ENCODE peak calls at places on chromosomes 3 and 15, in nine cellular contexts. One of them, this sample, is unnamed.
A peak's percentile ranks its signal among the peaks of the same experiment; 100 is the strongest.

GRCh38 chr15:56918907-56919707 is 663 bp downstream of the TCF12 start:
- DNase-seq in OCI-LY7: peak; percentile 78
- DNase-seq in fibroblast of lung: peak; percentile 63
- DNase-seq in neural progenitor cell: peak; percentile 87
- DNase-seq in SJSA1: peak; percentile 75
- DNase-seq in left ventricle myocardium inferior: peak; percentile 41
- DNase-seq in mesendoderm: peak; percentile 80
- DNase-seq in brain microvascular endothelial cell: peak; percentile 51
- DNase-seq in tibial artery: peak; percentile 72
- DNase-seq in this sample: no peak

GRCh38 chr15:70127288-70127746 is 29.6 kb upstream of the TLE3 start:
- DNase-seq in OCI-LY7: no peak
- DNase-seq in fibroblast of lung: no peak
- DNase-seq in neural progenitor cell: no peak
- DNase-seq in mesendoderm: no peak
- DNase-seq in left ventricle myocardium inferior: peak; percentile 55
- DNase-seq in SJSA1: peak; percentile 59
- DNase-seq in tibial artery: no peak
- DNase-seq in brain microvascular endothelial cell: no peak
- DNase-seq in this sample: no peak

GRCh38 chr3:81769271-81769670 is 7.8 kb upstream of the GBE1 start:
- DNase-seq in neural progenitor cell: no peak
- DNase-seq in OCI-LY7: no peak
- DNase-seq in SJSA1: no peak
- DNase-seq in mesendoderm: no peak
- DNase-seq in left ventricle myocardium inferior: no peak
- DNase-seq in fibroblast of lung: no peak
- DNase-seq in brain microvascular endothelial cell: peak; percentile 20
- DNase-seq in tibial artery: no peak
- DNase-seq in this sample: no peak

GRCh38 chr3:183298708-183299153 is 45.7 kb downstream of the B3GNT5 start:
- DNase-seq in mesendoderm: peak; percentile 84
- DNase-seq in OCI-LY7: no peak
- DNase-seq in fibroblast of lung: peak; percentile 99
- DNase-seq in neural progenitor cell: peak; percentile 15
- DNase-seq in brain microvascular endothelial cell: peak; percentile 95
- DNase-seq in SJSA1: peak; percentile 83
- DNase-seq in tibial artery: peak; percentile 72
- DNase-seq in left ventricle myocardium inferior: peak; percentile 60
- DNase-seq in this sample: peak; percentile 84

GRCh38 chr3:50160561-50160983 is 5.4 kb downstream of the SEMA3F start:
- DNase-seq in tibial artery: no peak
- DNase-seq in OCI-LY7: no peak
- DNase-seq in neural progenitor cell: peak; percentile 54
- DNase-seq in left ventricle myocardium inferior: peak; percentile 54
- DNase-seq in SJSA1: no peak
- DNase-seq in brain microvascular endothelial cell: no peak
- DNase-seq in mesendoderm: peak; percentile 87
- DNase-seq in fibroblast of lung: peak; percentile 62
- DNase-seq in this sample: no peak

GRCh38 chr3:192915306-192915705 is 2.4 kb downstream of the MB21D2 start:
- DNase-seq in OCI-LY7: peak; percentile 3
- DNase-seq in left ventricle myocardium inferior: no peak
- DNase-seq in fibroblast of lung: peak; percentile 55
- DNase-seq in SJSA1: no peak
- DNase-seq in neural progenitor cell: peak; percentile 81
- DNase-seq in brain microvascular endothelial cell: peak; percentile 53
- DNase-seq in mesendoderm: peak; percentile 89
- DNase-seq in tibial artery: no peak
- DNase-seq in this sample: no peak

GRCh38 chr3:157368171-157368570 is 68.5 kb upstream of the PTX3 start:
- DNase-seq in SJSA1: no peak
- DNase-seq in left ventricle myocardium inferior: no peak
- DNase-seq in neural progenitor cell: no peak
- DNase-seq in OCI-LY7: no peak
- DNase-seq in tibial artery: no peak
- DNase-seq in brain microvascular endothelial cell: no peak
- DNase-seq in fibroblast of lung: no peak
- DNase-seq in mesendoderm: peak; percentile 25
- DNase-seq in this sample: no peak

GRCh38 chr3:60600848-60601247 is 650.4 kb downstream of the FHIT start:
- DNase-seq in neural progenitor cell: no peak
- DNase-seq in fibroblast of lung: no peak
- DNase-seq in OCI-LY7: no peak
- DNase-seq in left ventricle myocardium inferior: no peak
- DNase-seq in SJSA1: no peak
- DNase-seq in mesendoderm: no peak
- DNase-seq in tibial artery: no peak
- DNase-seq in brain microvascular endothelial cell: no peak
- DNase-seq in this sample: no peak

GRCh38 chr3:139762307-139762706 is 84.5 kb upstream of the NMNAT3 start:
- DNase-seq in fibroblast of lung: no peak
- DNase-seq in neural progenitor cell: peak; percentile 6
- DNase-seq in tibial artery: no peak
- DNase-seq in mesendoderm: no peak
- DNase-seq in brain microvascular endothelial cell: no peak
- DNase-seq in SJSA1: no peak
- DNase-seq in left ventricle myocardium inferior: no peak
- DNase-seq in OCI-LY7: no peak
- DNase-seq in this sample: no peak

GRCh38 chr3:37742121-37742520 is 119.6 kb upstream of the CTDSPL start:
- DNase-seq in left ventricle myocardium inferior: no peak
- DNase-seq in brain microvascular endothelial cell: no peak
- DNase-seq in neural progenitor cell: no peak
- DNase-seq in OCI-LY7: no peak
- DNase-seq in tibial artery: no peak
- DNase-seq in mesendoderm: peak; percentile 78
- DNase-seq in fibroblast of lung: no peak
- DNase-seq in SJSA1: no peak
- DNase-seq in this sample: no peak

GRCh38 chr15:70575251-70576227 is 187.8 kb downstream of the UACA start:
- DNase-seq in brain microvascular endothelial cell: no peak
- DNase-seq in fibroblast of lung: no peak
- DNase-seq in mesendoderm: no peak
- DNase-seq in SJSA1: no peak
- DNase-seq in neural progenitor cell: no peak
- DNase-seq in OCI-LY7: no peak
- DNase-seq in tibial artery: peak; percentile 42
- DNase-seq in left ventricle myocardium inferior: no peak
- DNase-seq in this sample: no peak

GRCh38 chr3:71317749-71318458 is 265.6 kb downstream of the FOXP1 start:
- DNase-seq in fibroblast of lung: peak; percentile 72
- DNase-seq in tibial artery: no peak
- DNase-seq in mesendoderm: no peak
- DNase-seq in left ventricle myocardium inferior: no peak
- DNase-seq in SJSA1: no peak
- DNase-seq in neural progenitor cell: no peak
- DNase-seq in OCI-LY7: peak; percentile 11
- DNase-seq in brain microvascular endothelial cell: no peak
- DNase-seq in this sample: no peak

GRCh38 chr15:53193149-53193548 is 403.0 kb upstream of the ONECUT1 start:
- DNase-seq in SJSA1: no peak
- DNase-seq in mesendoderm: peak; percentile 30
- DNase-seq in neural progenitor cell: peak; percentile 61
- DNase-seq in tibial artery: no peak
- DNase-seq in fibroblast of lung: peak; percentile 1
- DNase-seq in brain microvascular endothelial cell: no peak
- DNase-seq in left ventricle myocardium inferior: no peak
- DNase-seq in OCI-LY7: peak; percentile 3
- DNase-seq in this sample: peak; percentile 0

GRCh38 chr3:39804951-39805350 is 4.5 kb upstream of the MYRIP start:
- DNase-seq in OCI-LY7: no peak
- DNase-seq in left ventricle myocardium inferior: no peak
- DNase-seq in mesendoderm: no peak
- DNase-seq in fibroblast of lung: no peak
- DNase-seq in tibial artery: no peak
- DNase-seq in brain microvascular endothelial cell: no peak
- DNase-seq in neural progenitor cell: no peak
- DNase-seq in SJSA1: no peak
- DNase-seq in this sample: no peak

GRCh38 chr3:138351916-138352555 is 3.7 kb downstream of the MRAS start:
- DNase-seq in fibroblast of lung: no peak
- DNase-seq in tibial artery: no peak
- DNase-seq in OCI-LY7: no peak
- DNase-seq in neural progenitor cell: no peak
- DNase-seq in left ventricle myocardium inferior: peak; percentile 37
- DNase-seq in mesendoderm: peak; percentile 39
- DNase-seq in brain microvascular endothelial cell: no peak
- DNase-seq in SJSA1: no peak
- DNase-seq in this sample: no peak

GRCh38 chr3:50154840-50155490 is at the start of gene SEMA3F:
- DNase-seq in tibial artery: peak; percentile 80
- DNase-seq in OCI-LY7: peak; percentile 69
- DNase-seq in mesendoderm: peak; percentile 73
- DNase-seq in left ventricle myocardium inferior: peak; percentile 63
- DNase-seq in SJSA1: no peak
- DNase-seq in fibroblast of lung: peak; percentile 60
- DNase-seq in brain microvascular endothelial cell: peak; percentile 7
- DNase-seq in neural progenitor cell: peak; percentile 93
- DNase-seq in this sample: no peak

GRCh38 chr3:10935028-10935427 is 57.5 kb upstream of the SLC6A1 start:
- DNase-seq in brain microvascular endothelial cell: no peak
- DNase-seq in tibial artery: no peak
- DNase-seq in mesendoderm: no peak
- DNase-seq in OCI-LY7: no peak
- DNase-seq in fibroblast of lung: no peak
- DNase-seq in neural progenitor cell: no peak
- DNase-seq in left ventricle myocardium inferior: no peak
- DNase-seq in SJSA1: no peak
- DNase-seq in this sample: no peak

GRCh38 chr15:41056810-41057209 is 59.3 kb downstream of the INO80 start:
- DNase-seq in brain microvascular endothelial cell: no peak
- DNase-seq in OCI-LY7: no peak
- DNase-seq in left ventricle myocardium inferior: no peak
- DNase-seq in mesendoderm: no peak
- DNase-seq in neural progenitor cell: no peak
- DNase-seq in fibroblast of lung: no peak
- DNase-seq in SJSA1: no peak
- DNase-seq in tibial artery: no peak
- DNase-seq in this sample: no peak
- H3K36me3 ChIP-seq in brain microvascular endothelial cell: peaks cover 53% of the 10 kb centered on the region
- H3K36me3 ChIP-seq in OCI-LY7: peaks cover 98% of the 10 kb centered on the region
- H3K36me3 ChIP-seq in left ventricle myocardium inferior: peaks cover 98% of the 10 kb centered on the region
- H3K36me3 ChIP-seq in mesendoderm: peaks cover 10% of the 10 kb centered on the region
- H3K36me3 ChIP-seq in neural progenitor cell: peaks cover 24% of the 10 kb centered on the region
- H3K36me3 ChIP-seq in fibroblast of lung: peaks cover 9% of the 10 kb centered on the region
- H3K36me3 ChIP-seq in SJSA1: peaks cover 89% of the 10 kb centered on the region
- H3K36me3 ChIP-seq in tibial artery: peaks cover 63% of the 10 kb centered on the region
- H3K36me3 ChIP-seq in this sample: peaks cover 2% of the 10 kb centered on the region

GRCh38 chr15:98949624-98950023 is 58.0 kb downstream of the PGPEP1L start:
- DNase-seq in brain microvascular endothelial cell: no peak
- DNase-seq in tibial artery: no peak
- DNase-seq in neural progenitor cell: no peak
- DNase-seq in mesendoderm: no peak
- DNase-seq in SJSA1: no peak
- DNase-seq in left ventricle myocardium inferior: no peak
- DNase-seq in fibroblast of lung: no peak
- DNase-seq in OCI-LY7: no peak
- DNase-seq in this sample: no peak
- H3K36me3 ChIP-seq in brain microvascular endothelial cell: peaks cover 33% of the 10 kb centered on the region
- H3K36me3 ChIP-seq in tibial artery: peaks cover 30% of the 10 kb centered on the region
- H3K36me3 ChIP-seq in neural progenitor cell: no peaks in the 10 kb centered on the region
- H3K36me3 ChIP-seq in mesendoderm: peaks cover 19% of the 10 kb centered on the region
- H3K36me3 ChIP-seq in SJSA1: peaks cover 80% of the 10 kb centered on the region
- H3K36me3 ChIP-seq in left ventricle myocardium inferior: peaks cover 62% of the 10 kb centered on the region
- H3K36me3 ChIP-seq in fibroblast of lung: peaks cover 14% of the 10 kb centered on the region
- H3K36me3 ChIP-seq in OCI-LY7: no peaks in the 10 kb centered on the region
- H3K36me3 ChIP-seq in this sample: peaks cover 2% of the 10 kb centered on the region

GRCh38 chr3:128066111-128066510 is 13.9 kb downstream of the SEC61A1 start:
- DNase-seq in OCI-LY7: no peak
- DNase-seq in fibroblast of lung: no peak
- DNase-seq in tibial artery: no peak
- DNase-seq in neural progenitor cell: no peak
- DNase-seq in SJSA1: no peak
- DNase-seq in brain microvascular endothelial cell: no peak
- DNase-seq in mesendoderm: no peak
- DNase-seq in left ventricle myocardium inferior: no peak
- DNase-seq in this sample: no peak

GRCh38 chr3:128067481-128067880 is 15.2 kb downstream of the SEC61A1 start:
- DNase-seq in left ventricle myocardium inferior: no peak
- DNase-seq in neural progenitor cell: no peak
- DNase-seq in mesendoderm: peak; percentile 37
- DNase-seq in SJSA1: no peak
- DNase-seq in tibial artery: no peak
- DNase-seq in brain microvascular endothelial cell: no peak
- DNase-seq in OCI-LY7: no peak
- DNase-seq in fibroblast of lung: no peak
- DNase-seq in this sample: no peak

GRCh38 chr3:128069271-128069670 is 17.0 kb downstream of the SEC61A1 start:
- DNase-seq in mesendoderm: no peak
- DNase-seq in brain microvascular endothelial cell: no peak
- DNase-seq in fibroblast of lung: no peak
- DNase-seq in neural progenitor cell: no peak
- DNase-seq in SJSA1: no peak
- DNase-seq in tibial artery: no peak
- DNase-seq in OCI-LY7: no peak
- DNase-seq in left ventricle myocardium inferior: no peak
- DNase-seq in this sample: no peak

GRCh38 chr3:128070898-128071591 is 18.8 kb downstream of the SEC61A1 start:
- DNase-seq in brain microvascular endothelial cell: no peak
- DNase-seq in SJSA1: no peak
- DNase-seq in left ventricle myocardium inferior: no peak
- DNase-seq in neural progenitor cell: no peak
- DNase-seq in mesendoderm: no peak
- DNase-seq in fibroblast of lung: no peak
- DNase-seq in OCI-LY7: no peak
- DNase-seq in tibial artery: no peak
- DNase-seq in this sample: no peak

DNA sequence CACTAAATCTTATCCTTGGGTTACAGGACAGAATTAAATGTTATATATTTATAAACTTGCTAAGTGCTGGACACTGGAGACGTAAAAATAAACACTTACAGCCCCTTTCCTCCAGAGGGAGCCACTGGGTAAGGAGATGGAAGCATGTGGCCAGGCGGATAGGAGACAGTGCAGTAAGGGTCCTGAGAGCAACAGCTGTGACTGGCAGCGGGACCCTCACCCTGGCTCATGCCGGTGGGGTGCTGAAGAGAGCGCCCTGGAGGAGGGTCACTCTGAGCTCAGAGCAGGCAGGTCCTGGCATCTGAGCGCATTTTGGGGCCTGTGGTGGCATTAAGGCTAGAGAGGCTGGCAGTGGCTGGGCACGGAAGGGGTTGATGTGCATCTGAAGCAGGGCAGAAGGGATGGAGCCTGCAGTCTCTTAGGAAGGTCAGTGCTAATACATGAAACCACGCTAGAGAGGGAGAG is 16.0 kb downstream of the SEC61A1 start:
- DNase-seq in SJSA1: no peak
- DNase-seq in fibroblast of lung: peak; percentile 59
- DNase-seq in brain microvascular endothelial cell: no peak
- DNase-seq in OCI-LY7: peak; percentile 63
- DNase-seq in mesendoderm: peak; percentile 72
- DNase-seq in left ventricle myocardium inferior: no peak
- DNase-seq in neural progenitor cell: peak; percentile 74
- DNase-seq in tibial artery: no peak
- DNase-seq in this sample: no peak
- H3K36me3 ChIP-seq in SJSA1: peaks cover 100% of the 10 kb centered on the region
- H3K36me3 ChIP-seq in fibroblast of lung: peaks cover 56% of the 10 kb centered on the region
- H3K36me3 ChIP-seq in brain microvascular endothelial cell: peaks cover 94% of the 10 kb centered on the region
- H3K36me3 ChIP-seq in OCI-LY7: peaks cover 100% of the 10 kb centered on the region
- H3K36me3 ChIP-seq in mesendoderm: peaks cover 38% of the 10 kb centered on the region
- H3K36me3 ChIP-seq in left ventricle myocardium inferior: peaks cover 97% of the 10 kb centered on the region
- H3K36me3 ChIP-seq in neural progenitor cell: peaks cover 6% of the 10 kb centered on the region
- H3K36me3 ChIP-seq in tibial artery: peaks cover 81% of the 10 kb centered on the region
- H3K36me3 ChIP-seq in this sample: peaks cover 10% of the 10 kb centered on the region

GRCh38 chr3:48974076-48974864 is 15.8 kb upstream of the P4HTM start:
- DNase-seq in brain microvascular endothelial cell: no peak
- DNase-seq in tibial artery: peak; percentile 15
- DNase-seq in SJSA1: no peak
- DNase-seq in left ventricle myocardium inferior: no peak
- DNase-seq in neural progenitor cell: no peak
- DNase-seq in mesendoderm: no peak
- DNase-seq in OCI-LY7: no peak
- DNase-seq in fibroblast of lung: no peak
- DNase-seq in this sample: no peak
- H3K36me3 ChIP-seq in brain microvascular endothelial cell: peaks cover 79% of the 10 kb centered on the region
- H3K36me3 ChIP-seq in tibial artery: peaks cover 94% of the 10 kb centered on the region
- H3K36me3 ChIP-seq in SJSA1: peaks cover 83% of the 10 kb centered on the region
- H3K36me3 ChIP-seq in left ventricle myocardium inferior: peaks cover 97% of the 10 kb centered on the region
- H3K36me3 ChIP-seq in neural progenitor cell: no peaks in the 10 kb centered on the region
- H3K36me3 ChIP-seq in mesendoderm: peaks cover 8% of the 10 kb centered on the region
- H3K36me3 ChIP-seq in OCI-LY7: peaks cover 94% of the 10 kb centered on the region
- H3K36me3 ChIP-seq in fibroblast of lung: peaks cover 19% of the 10 kb centered on the region
- H3K36me3 ChIP-seq in this sample: peaks cover 7% of the 10 kb centered on the region

This sample was measured in kidney epithelial cell.